ENCODE peak calls at places on chromosomes 5 and 9, in ten cellular contexts. One of them, this sample, is unnamed.

GRCh38 chr9:104068546-104068945 is 25.6 kb upstream of the SMC2 start:
- DNase-seq in astrocyte: peak; percentile 2
- DNase-seq in T-helper 2 cell treated with Interferon-gamma antibody and Interleukin-4, amounts not matched to agents 5 μg/mL and 100 μg/mL, for 36 hours: no peak
- DNase-seq in dorsolateral prefrontal cortex: no peak
- DNase-seq in endothelial cell: no peak
- DNase-seq in epithelial cell of esophagus: peak; percentile 32
- DNase-seq in hippocampal formation: no peak
- DNase-seq in ureter: no peak
- DNase-seq in right atrium auricular region: no peak
- DNase-seq in lower leg skin: no peak
- DNase-seq in this sample: no peak

GRCh38 chr5:77420940-77421339 is 71.2 kb downstream of the WDR41 start:
- DNase-seq in hippocampal formation: no peak
- DNase-seq in right atrium auricular region: no peak
- DNase-seq in endothelial cell: no peak
- DNase-seq in lower leg skin: no peak
- DNase-seq in astrocyte: no peak
- DNase-seq in dorsolateral prefrontal cortex: no peak
- DNase-seq in T-helper 2 cell treated with Interferon-gamma antibody and Interleukin-4, amounts not matched to agents 5 μg/mL and 100 μg/mL, for 36 hours: no peak
- DNase-seq in ureter: no peak
- DNase-seq in epithelial cell of esophagus: peak; percentile 8
- DNase-seq in this sample: no peak

GRCh38 chr5:148443998-148444397 is 60.2 kb downstream of the FBXO38 start:
- DNase-seq in epithelial cell of esophagus: peak; percentile 71
- DNase-seq in right atrium auricular region: no peak
- DNase-seq in endothelial cell: peak; percentile 71
- DNase-seq in dorsolateral prefrontal cortex: no peak
- DNase-seq in astrocyte: peak; percentile 36
- DNase-seq in hippocampal formation: peak; percentile 19
- DNase-seq in T-helper 2 cell treated with Interferon-gamma antibody and Interleukin-4, amounts not matched to agents 5 μg/mL and 100 μg/mL, for 36 hours: peak; percentile 20
- DNase-seq in ureter: peak; percentile 66
- DNase-seq in lower leg skin: peak; percentile 38
- DNase-seq in this sample: no peak

GRCh38 chr9:26856413-26857032 is 36.1 kb downstream of the CAAP1 start:
- DNase-seq in astrocyte: peak; percentile 15
- DNase-seq in dorsolateral prefrontal cortex: no peak
- DNase-seq in epithelial cell of esophagus: peak; percentile 83
- DNase-seq in T-helper 2 cell treated with Interferon-gamma antibody and Interleukin-4, amounts not matched to agents 5 μg/mL and 100 μg/mL, for 36 hours: no peak
- DNase-seq in lower leg skin: no peak
- DNase-seq in endothelial cell: peak; percentile 50
- DNase-seq in hippocampal formation: no peak
- DNase-seq in right atrium auricular region: no peak
- DNase-seq in ureter: no peak
- DNase-seq in this sample: no peak

GRCh38 chr5:122156724-122157325 is 27.5 kb downstream of the ZNF474 start:
- DNase-seq in dorsolateral prefrontal cortex: no peak
- DNase-seq in right atrium auricular region: no peak
- DNase-seq in epithelial cell of esophagus: peak; percentile 67
- DNase-seq in astrocyte: peak; percentile 39
- DNase-seq in T-helper 2 cell treated with Interferon-gamma antibody and Interleukin-4, amounts not matched to agents 5 μg/mL and 100 μg/mL, for 36 hours: no peak
- DNase-seq in ureter: no peak
- DNase-seq in hippocampal formation: no peak
- DNase-seq in lower leg skin: no peak
- DNase-seq in endothelial cell: peak; percentile 10
- DNase-seq in this sample: no peak

GRCh38 chr9:12426198-12426864 is 266.9 kb upstream of the TYRP1 start:
- DNase-seq in T-helper 2 cell treated with Interferon-gamma antibody and Interleukin-4, amounts not matched to agents 5 μg/mL and 100 μg/mL, for 36 hours: no peak
- DNase-seq in dorsolateral prefrontal cortex: no peak
- DNase-seq in ureter: no peak
- DNase-seq in right atrium auricular region: no peak
- DNase-seq in endothelial cell: no peak
- DNase-seq in lower leg skin: no peak
- DNase-seq in astrocyte: no peak
- DNase-seq in hippocampal formation: no peak
- DNase-seq in epithelial cell of esophagus: peak; percentile 32
- DNase-seq in this sample: no peak

GRCh38 chr9:100167912-100168775 is 69.1 kb downstream of the INVS start:
- DNase-seq in right atrium auricular region: no peak
- DNase-seq in T-helper 2 cell treated with Interferon-gamma antibody and Interleukin-4, amounts not matched to agents 5 μg/mL and 100 μg/mL, for 36 hours: no peak
- DNase-seq in astrocyte: no peak
- DNase-seq in ureter: no peak
- DNase-seq in endothelial cell: no peak
- DNase-seq in lower leg skin: no peak
- DNase-seq in dorsolateral prefrontal cortex: no peak
- DNase-seq in epithelial cell of esophagus: no peak
- DNase-seq in hippocampal formation: no peak
- DNase-seq in this sample: no peak

GRCh38 chr9:135098400-135099105 is 11.1 kb downstream of the OLFM1 start:
- DNase-seq in dorsolateral prefrontal cortex: no peak
- DNase-seq in lower leg skin: no peak
- DNase-seq in T-helper 2 cell treated with Interferon-gamma antibody and Interleukin-4, amounts not matched to agents 5 μg/mL and 100 μg/mL, for 36 hours: no peak
- DNase-seq in right atrium auricular region: no peak
- DNase-seq in astrocyte: no peak
- DNase-seq in endothelial cell: peak; percentile 65
- DNase-seq in ureter: no peak
- DNase-seq in epithelial cell of esophagus: peak; percentile 3
- DNase-seq in hippocampal formation: no peak
- DNase-seq in this sample: no peak

GRCh38 chr5:172529896-172530295 is 75.6 kb upstream of the SH3PXD2B start:
- DNase-seq in right atrium auricular region: peak; percentile 43
- DNase-seq in epithelial cell of esophagus: no peak
- DNase-seq in ureter: peak; percentile 7
- DNase-seq in endothelial cell: no peak
- DNase-seq in dorsolateral prefrontal cortex: no peak
- DNase-seq in astrocyte: no peak
- DNase-seq in T-helper 2 cell treated with Interferon-gamma antibody and Interleukin-4, amounts not matched to agents 5 μg/mL and 100 μg/mL, for 36 hours: no peak
- DNase-seq in hippocampal formation: no peak
- DNase-seq in lower leg skin: peak; percentile 6
- DNase-seq in this sample: no peak

GRCh38 chr9:89422151-89422918 is 75.6 kb downstream of the SEMA4D start:
- DNase-seq in dorsolateral prefrontal cortex: no peak
- DNase-seq in right atrium auricular region: no peak
- DNase-seq in ureter: no peak
- DNase-seq in T-helper 2 cell treated with Interferon-gamma antibody and Interleukin-4, amounts not matched to agents 5 μg/mL and 100 μg/mL, for 36 hours: peak; percentile 88
- DNase-seq in lower leg skin: no peak
- DNase-seq in hippocampal formation: no peak
- DNase-seq in astrocyte: peak; percentile 54
- DNase-seq in epithelial cell of esophagus: peak; percentile 9
- DNase-seq in endothelial cell: no peak
- DNase-seq in this sample: no peak

GRCh38 chr9:74729129-74729710 is 158.5 kb downstream of the TRPM6 start:
- DNase-seq in T-helper 2 cell treated with Interferon-gamma antibody and Interleukin-4, amounts not matched to agents 5 μg/mL and 100 μg/mL, for 36 hours: no peak
- DNase-seq in astrocyte: peak; percentile 18
- DNase-seq in hippocampal formation: no peak
- DNase-seq in dorsolateral prefrontal cortex: no peak
- DNase-seq in endothelial cell: no peak
- DNase-seq in lower leg skin: no peak
- DNase-seq in ureter: no peak
- DNase-seq in right atrium auricular region: no peak
- DNase-seq in epithelial cell of esophagus: no peak
- DNase-seq in this sample: no peak